ENCODE peak calls at places on chromosomes 2 and 18, in five cellular contexts. C, M, N, T and E are unnamed samples.

GRCh38 chr18:67400502-67401117 is 115.9 kb downstream of the DSEL start:
- DNase-seq in C (no peak), M (no peak), N (peak), T (no peak), E (no peak)

GRCh38 chr2:134216152-134216829 is 37.6 kb upstream of the MGAT5 start:
- DNase-seq in C (no peak), M (no peak), N (no peak), T (no peak), E (no peak)

GRCh38 chr2:5673861-5674240 is 18.3 kb upstream of the SOX11 start:
- DNase-seq in C (no peak), M (no peak), N (no peak), T (no peak), E (no peak)

GRCh38 chr2:181892795-181893435 is 1.4 kb downstream of the ITPRID2 start:
- DNase-seq in C (no peak), M (no peak), N (peak), T (no peak), E (peak)

GRCh38 chr2:186848873-186849578 is at the start of gene ZSWIM2:
- DNase-seq in C (peak), M (peak), N (peak), T (peak), E (peak)

GRCh38 chr2:11697103-11697871 is 27.3 kb upstream of the NTSR2 start:
- DNase-seq in C (peak), M (peak), N (peak), T (peak), E (peak)

GRCh38 chr2:218859556-218859993 is at the start of gene WNT6:
- DNase-seq in C (no peak), M (no peak), N (no peak), T (peak), E (no peak)

GRCh38 chr18:49514577-49514976 is 27.5 kb upstream of the C18orf32 start:
- DNase-seq in C (peak), M (no peak), N (no peak), T (no peak), E (no peak)

GRCh38 chr2:70995227-70995729 is 605 bp upstream of the TEX261 start:
- DNase-seq in C (no peak), M (peak), N (peak), T (peak), E (peak)

GRCh38 chr18:26482567-26482966 is 65.8 kb downstream of the KCTD1 start:
- DNase-seq in C (no peak), M (no peak), N (no peak), T (no peak), E (no peak)
- TF ChIP-seq CTCF in C (no peak), M (no peak), N (no peak), T (no peak), E (no peak)

GRCh38 chr2:147847746-147848391 is 3.0 kb downstream of the ACVR2A start:
- DNase-seq in C (no peak), M (no peak), N (peak), T (no peak), E (peak)
- H3K4me3 ChIP-seq in C (no peak), M (no peak), N (peak), T (no peak), E (peak)

DNA sequence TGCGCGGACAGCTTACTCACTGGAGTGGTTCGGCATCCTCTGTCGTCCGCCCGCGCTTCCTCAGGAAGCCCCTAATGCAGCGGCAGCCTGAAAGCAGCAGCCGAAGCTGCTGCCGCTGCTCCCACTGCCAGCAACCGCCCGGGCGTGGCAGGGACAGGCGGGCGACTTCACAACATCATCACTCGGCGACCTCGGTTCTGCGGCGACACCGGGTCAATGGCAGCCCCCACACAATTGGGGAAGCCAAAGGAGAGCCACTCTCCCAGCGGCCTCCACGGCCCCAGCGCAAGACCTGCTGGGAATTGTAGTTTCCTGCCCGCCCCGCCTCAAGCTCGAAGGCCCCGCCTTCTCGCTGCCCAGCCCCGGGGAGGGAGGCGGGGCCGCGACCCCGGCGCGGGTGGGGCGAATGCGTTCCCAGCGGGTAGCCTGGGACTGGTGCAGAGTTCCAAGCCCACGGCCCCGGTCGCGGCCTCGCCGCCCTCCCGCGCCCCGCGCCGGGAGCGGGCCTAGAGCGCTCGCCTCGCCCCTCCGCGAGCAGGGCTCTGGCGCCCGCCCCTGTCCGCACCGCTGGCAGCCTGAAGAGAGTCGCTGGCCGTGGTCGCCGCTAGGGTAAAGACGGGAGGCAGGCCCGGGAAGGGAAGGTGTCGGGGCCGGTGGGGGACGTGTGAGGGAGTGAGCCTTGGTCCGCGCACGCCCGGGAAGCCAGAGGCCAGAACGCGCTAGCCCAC is at the start of the genes STRADB and TRAK2:
- DNase-seq in C (peak), M (peak), N (peak), T (peak), E (peak)
- TF ChIP-seq CTCF in C (peak), M (no peak), N (peak), T (peak), E (peak)

GRCh38 chr2:44940053-44940494 is 1.4 kb upstream of the SIX3 start:
- DNase-seq in C (no peak), M (no peak), N (no peak), T (no peak), E (no peak)

GRCh38 chr2:44938287-44939073 is 3.0 kb upstream of the SIX3 start:
- DNase-seq in C (no peak), M (no peak), N (no peak), T (no peak), E (no peak)

GRCh38 chr2:44940612-44941464 is 664 bp upstream of the SIX3 start:
- DNase-seq in C (no peak), M (no peak), N (no peak), T (no peak), E (no peak)

GRCh38 chr2:44937688-44938240 is 3.7 kb upstream of the SIX3 start:
- DNase-seq in C (no peak), M (no peak), N (no peak), T (no peak), E (no peak)

GRCh38 chr2:44939074-44940052 is 2.1 kb upstream of the SIX3 start:
- DNase-seq in C (no peak), M (no peak), N (no peak), T (peak), E (no peak)
- H3K4me3 ChIP-seq in C (peak), M (no peak), N (no peak), T (peak), E (no peak)

DNA sequence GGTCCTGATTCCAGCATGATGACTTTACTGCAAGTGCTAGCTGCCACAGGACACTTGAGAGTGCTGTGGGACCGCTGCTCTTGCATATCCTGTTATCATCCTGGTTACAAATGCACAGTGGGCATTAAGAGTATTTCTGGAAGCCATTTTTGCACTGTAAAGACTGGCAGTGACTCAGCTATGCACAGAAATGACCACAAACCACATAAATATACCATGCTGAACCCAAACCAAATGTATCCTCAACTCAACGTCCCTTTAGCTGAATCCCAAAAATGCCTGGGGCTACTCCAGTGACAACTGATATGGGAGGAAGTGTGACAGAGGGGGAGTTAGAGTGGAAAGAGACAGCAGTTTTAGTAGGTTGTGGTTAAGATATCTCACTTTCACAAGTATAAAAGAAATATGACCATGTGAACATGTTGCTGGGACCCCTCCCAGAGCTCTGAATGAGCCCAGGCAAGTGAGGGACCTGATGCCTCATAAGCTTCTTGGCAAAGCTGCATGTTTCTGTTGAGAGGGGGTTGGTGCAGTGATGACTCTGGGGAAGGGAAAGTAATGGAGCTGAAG is 37.3 kb downstream of the RHBDD1 start:
- DNase-seq in C (no peak), M (no peak), N (no peak), T (no peak), E (no peak)
- TF ChIP-seq CTCF in C (no peak), M (no peak), N (no peak), T (no peak), E (no peak)